ENCODE peak calls at places on chromosomes 1 and 21, in seven cellular contexts. D is 8988T; A is stimulated activated CD8-positive, alpha-beta memory T cell treated with anti-CD3 and anti-CD28 coated beads, Interleukin-2, amount 100 ng/mL, for 1 hour; S is ovary; T is nephron progenitor cell; I is amniotic stem cell; U is retina. P is an unnamed sample.

GRCh38 chr1:110566836-110567235 is 39.3 kb downstream of the KCNA2 start:
- DNase-seq in D (no peak), A (no peak), S (no peak), T (no peak), I (no peak), U (no peak), P (no peak)

GRCh38 chr21:38574895-38575294 is 76.6 kb upstream of the ERG start:
- DNase-seq in D (no peak), A (no peak), S (no peak), T (no peak), I (no peak), U (no peak), P (no peak)

GRCh38 chr1:207959141-207959825 is 48.4 kb upstream of the CD34 start:
- DNase-seq in D (no peak), A (no peak), S (peak), T (peak), I (no peak), U (peak), P (no peak)

GRCh38 chr1:15764269-15764764 is 5.7 kb downstream of the FBLIM1 start:
- DNase-seq in D (no peak), A (no peak), S (no peak), T (no peak), I (no peak), U (no peak), P (no peak)

GRCh38 chr1:184832517-184832916 is 77.9 kb upstream of the EDEM3 start:
- DNase-seq in D (no peak), A (no peak), S (no peak), T (no peak), I (no peak), U (no peak), P (no peak)

GRCh38 chr1:1628656-1629429 is 3.1 kb upstream of the MMP23B start:
- DNase-seq in D (peak), A (no peak), S (no peak), T (no peak), I (no peak), U (peak), P (no peak)

GRCh38 chr1:88935522-88936222 is 44.3 kb upstream of the GTF2B start:
- DNase-seq in D (no peak), A (no peak), S (no peak), T (no peak), I (no peak), U (no peak), P (peak)

GRCh38 chr1:169745015-169745861 is 11.4 kb upstream of the SELE start:
- DNase-seq in D (no peak), A (no peak), S (peak), T (no peak), I (no peak), U (no peak), P (no peak)

GRCh38 chr1:219244864-219245263 is 71.2 kb downstream of the LYPLAL1 start:
- DNase-seq in D (no peak), A (no peak), S (no peak), T (no peak), I (no peak), U (no peak), P (no peak)

GRCh38 chr1:211808475-211808874 is 22.1 kb downstream of the LPGAT1 start:
- DNase-seq in D (no peak), A (no peak), S (no peak), T (no peak), I (no peak), U (no peak), P (no peak)

GRCh38 chr1:55063562-55063942 is 24.2 kb downstream of the PCSK9 start:
- DNase-seq in D (no peak), A (no peak), S (no peak), T (no peak), I (no peak), U (no peak), P (no peak)

GRCh38 chr1:119372493-119373086 is 4.0 kb downstream of the HAO2 start:
- DNase-seq in D (peak), A (no peak), S (no peak), T (peak), I (no peak), U (no peak), P (peak)

GRCh38 chr1:17494114-17494729 is 45.3 kb upstream of the ARHGEF10L start:
- DNase-seq in D (peak), A (peak), S (peak), T (peak), I (peak), U (peak), P (no peak)

GRCh38 chr1:110630770-110631663 is 24.9 kb upstream of the KCNA2 start:
- DNase-seq in D (peak), A (peak), S (peak), T (peak), I (peak), U (peak), P (peak)

GRCh38 chr1:169078163-169078883 is 28.2 kb upstream of the ATP1B1 start:
- DNase-seq in D (no peak), A (no peak), S (no peak), T (no peak), I (no peak), U (no peak), P (peak)

GRCh38 chr1:18149113-18149641 is 41.6 kb downstream of the IGSF21 start:
- DNase-seq in D (peak), A (no peak), S (no peak), T (peak), I (no peak), U (peak), P (peak)

GRCh38 chr1:200665851-200666250 is 3.9 kb downstream of the DDX59 start:
- DNase-seq in D (no peak), A (no peak), S (no peak), T (no peak), I (no peak), U (no peak), P (no peak)

GRCh38 chr1:48784301-48784700 is 7.6 kb upstream of the BEND5 start:
- DNase-seq in D (no peak), A (no peak), S (no peak), T (no peak), I (no peak), U (no peak), P (no peak)

GRCh38 chr1:231544943-231545592 is 16.6 kb downstream of the TSNAX start:
- DNase-seq in D (no peak), A (no peak), S (no peak), T (no peak), I (no peak), U (no peak), P (no peak)